ENCODE peak calls at places on chromosomes 6 and 20, in four cellular contexts. F, D, L and C are unnamed samples.

GRCh38 chr20:14997791-14998190 is 660.4 kb upstream of the FLRT3 start:
- DNase-seq in L (no peak), D (no peak), F (no peak), C (no peak)

GRCh38 chr6:1612902-1613301 is 3.2 kb downstream of the FOXC1 start:
- DNase-seq in D (no peak), L (no peak), F (no peak), C (no peak)

GRCh38 chr6:41367700-41368099 is 32.3 kb downstream of the NCR2 start:
- DNase-seq in F (peak), D (no peak), L (no peak), C (peak)

GRCh38 chr6:56759521-56759920 is 116.8 kb upstream of the DST start:
- DNase-seq in F (no peak), D (no peak), L (no peak), C (no peak)

GRCh38 chr6:108726726-108727339 is 121.4 kb upstream of the ARMC2 start:
- DNase-seq in L (no peak), F (no peak), D (no peak), C (no peak)

GRCh38 chr6:20134613-20135012 is 77.7 kb downstream of the MBOAT1 start:
- DNase-seq in F (no peak), L (no peak), D (no peak), C (no peak)

GRCh38 chr6:166490671-166491500 is 95.6 kb downstream of the RAMACL start:
- DNase-seq in L (no peak), D (no peak), F (no peak), C (no peak)

GRCh38 chr20:57547250-57547649 is 13.7 kb upstream of the PCK1 start:
- DNase-seq in D (no peak), L (no peak), F (no peak), C (no peak)

GRCh38 chr20:63945921-63946920 is 10.0 kb downstream of the UCKL1 start:
- DNase-seq in D (no peak), F (no peak), L (no peak), C (no peak)

GRCh38 chr6:13302751-13303667 is 25.3 kb downstream of the TBC1D7 start:
- DNase-seq in D (peak), F (no peak), L (peak), C (no peak)

GRCh38 chr6:27662770-27663169 is 189.9 kb upstream of the ZNF184 start:
- DNase-seq in D (no peak), L (no peak), F (no peak), C (no peak)

GRCh38 chr6:140779341-140779740 is 1353.4 kb upstream of the GJE1 start:
- DNase-seq in D (no peak), F (no peak), L (no peak), C (no peak)

GRCh38 chr6:119346450-119346849 is 3.1 kb downstream of the MAN1A1 start:
- DNase-seq in F (no peak), D (no peak), L (no peak), C (no peak)

GRCh38 chr20:17688965-17689364 is 6.9 kb upstream of the RRBP1 start:
- DNase-seq in L (no peak), D (no peak), F (no peak), C (peak)

GRCh38 chr20:59988141-59988540 is 29.9 kb downstream of the CDH26 start:
- DNase-seq in F (no peak), L (peak), D (peak), C (no peak)

GRCh38 chr6:118371955-118372354 is 176.1 kb upstream of the PLN start:
- DNase-seq in F (no peak), L (no peak), D (no peak), C (no peak)

GRCh38 chr20:45293041-45294002 is 13.3 kb upstream of the RBPJL start:
- DNase-seq in L (peak), D (peak), F (peak), C (peak)

GRCh38 chr6:155260686-155261085 is 3.1 kb upstream of the CLDN20 start:
- DNase-seq in L (no peak), D (no peak), F (no peak), C (no peak)

GRCh38 chr6:156794963-156795362 is 17.8 kb downstream of the ARID1B start:
- DNase-seq in F (no peak), L (no peak), D (no peak), C (no peak)

GRCh38 chr6:96015321-96015790 is 418 bp upstream of the FUT9 start:
- DNase-seq in D (no peak), L (no peak), F (peak), C (no peak)

GRCh38 chr6:25312034-25312620 is 33.0 kb downstream of the CARMIL1 start:
- DNase-seq in F (no peak), D (no peak), L (no peak), C (no peak)

GRCh38 chr20:47360489-47361267 is 4.2 kb upstream of the ZMYND8 start:
- DNase-seq in L (peak), D (peak), F (peak), C (peak)

GRCh38 chr20:38144608-38145093 is 20.4 kb downstream of the TGM2 start:
- DNase-seq in F (no peak), L (no peak), D (no peak), C (no peak)

GRCh38 chr6:139881728-139882211 is 507.3 kb upstream of the CITED2 start:
- DNase-seq in D (no peak), L (no peak), F (peak), C (no peak)

GRCh38 chr6:127420558-127420957 is 38.6 kb downstream of the KIAA0408 start:
- DNase-seq in F (peak), D (peak), L (no peak), C (no peak)

GRCh38 chr6:15073344-15073789 is 172.5 kb upstream of the JARID2 start:
- DNase-seq in F (no peak), D (no peak), L (no peak), C (no peak)

GRCh38 chr6:143193571-143194094 is 132.9 kb downstream of the AIG1 start:
- DNase-seq in L (no peak), F (no peak), D (no peak), C (no peak)

GRCh38 chr20:39390186-39390585 is 428.0 kb downstream of the DHX35 start:
- DNase-seq in F (no peak), L (no peak), D (no peak), C (no peak)

GRCh38 chr6:134637847-134638438 is 312.0 kb downstream of the ALDH8A1 start:
- DNase-seq in L (no peak), F (no peak), D (no peak), C (no peak)

GRCh38 chr6:53244958-53245357 is 96.3 kb upstream of the GCM1 start:
- DNase-seq in L (peak), D (no peak), F (no peak), C (no peak)

GRCh38 chr6:31058128-31058894 is 48.0 kb downstream of the MUC22 start:
- DNase-seq in F (no peak), L (no peak), D (no peak), C (no peak)

GRCh38 chr6:30556714-30556963 is 350 bp upstream of the GNL1 start:
- DNase-seq in L (peak), D (peak), F (peak), C (no peak)

GRCh38 chr20:20084296-20084752 is 32.0 kb downstream of the CFAP61 start:
- DNase-seq in D (no peak), L (no peak), F (no peak), C (no peak)

GRCh38 chr6:170005680-170006470 is 254.5 kb downstream of the ERMARD start:
- DNase-seq in L (no peak), D (no peak), F (no peak), C (no peak)

GRCh38 chr6:170000071-170000843 is 248.8 kb downstream of the ERMARD start:
- DNase-seq in F (no peak), L (no peak), D (no peak), C (no peak)

GRCh38 chr6:170004585-170005210 is 253.3 kb downstream of the ERMARD start:
- DNase-seq in D (no peak), F (no peak), L (no peak), C (no peak)

GRCh38 chr6:169999367-169999766 is 247.9 kb downstream of the ERMARD start:
- DNase-seq in L (no peak), F (no peak), D (no peak), C (no peak)

GRCh38 chr6:170003027-170003426 is 251.6 kb downstream of the ERMARD start:
- DNase-seq in F (no peak), L (no peak), D (no peak), C (no peak)
- TF ChIP-seq CTCF in F (no peak), L (peak), D (no peak), C (no peak)

GRCh38 chr6:105001906-105002305 is 45.0 kb downstream of the LIN28B start:
- DNase-seq in F (no peak), L (no peak), D (no peak), C (no peak)

GRCh38 chr6:105001063-105001462 is 44.2 kb downstream of the LIN28B start:
- DNase-seq in D (no peak), L (no peak), F (no peak), C (no peak)

GRCh38 chr6:104995989-104996617 is 39.2 kb downstream of the LIN28B start:
- DNase-seq in D (no peak), L (no peak), F (no peak), C (no peak)
- TF ChIP-seq CTCF in D (no peak), L (peak), F (no peak), C (no peak)

GRCh38 chr6:74091794-74092157 is 395.8 kb downstream of the CD109 start:
- DNase-seq in D (no peak), L (no peak), F (no peak), C (no peak)

GRCh38 chr6:74096329-74096728 is 400.3 kb downstream of the CD109 start:
- DNase-seq in L (no peak), F (no peak), D (no peak), C (no peak)

GRCh38 chr6:74087898-74088297 is 391.9 kb downstream of the CD109 start:
- DNase-seq in F (no peak), D (no peak), L (no peak), C (no peak)

DNA sequence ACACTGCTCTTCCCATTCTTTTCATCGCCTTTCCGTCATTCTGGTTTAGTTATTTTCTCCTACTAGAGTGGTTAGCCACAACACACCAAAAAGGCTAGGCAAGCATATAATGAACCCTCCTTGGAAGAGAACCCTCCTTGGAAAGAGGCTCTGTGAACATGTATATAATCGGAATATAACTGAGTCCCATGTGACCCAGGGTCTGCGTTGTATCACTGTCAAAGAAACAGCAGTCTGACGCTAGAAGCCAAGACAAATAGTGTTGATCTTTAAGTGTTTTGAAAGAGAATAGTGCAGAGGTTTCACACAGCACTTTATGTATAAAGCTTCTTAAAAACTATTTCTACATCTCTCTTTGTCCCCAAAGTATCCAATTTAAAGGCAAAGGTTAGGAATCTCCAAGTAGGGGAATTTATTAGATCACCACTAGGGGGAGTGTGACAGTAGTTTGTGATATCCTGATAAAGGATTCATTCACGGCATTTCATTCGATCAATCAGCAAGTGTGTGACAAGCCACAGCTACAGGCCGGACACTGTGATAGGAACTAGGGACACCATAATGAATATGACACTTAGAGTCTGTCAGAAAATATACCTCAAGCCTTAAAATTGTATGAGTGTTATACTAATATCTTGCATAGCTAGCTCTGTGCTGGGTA is 395.3 kb downstream of the CD109 start:
- DNase-seq in D (no peak), L (no peak), F (peak), C (no peak)
- TF ChIP-seq CTCF in D (peak), L (peak), F (peak), C (peak)

GRCh38 chr6:131782764-131783163 is 25.1 kb upstream of the ENPP1 start:
- DNase-seq in L (no peak), F (no peak), D (no peak), C (no peak)
- TF ChIP-seq CTCF in L (no peak), F (no peak), D (no peak), C (no peak)

GRCh38 chr6:7529141-7529540 is 12.3 kb upstream of the DSP start:
- DNase-seq in L (no peak), F (no peak), D (no peak), C (no peak)

GRCh38 chr6:7522873-7523272 is 18.6 kb upstream of the DSP start:
- DNase-seq in D (no peak), F (no peak), L (no peak), C (no peak)

GRCh38 chr6:7528565-7528964 is 12.9 kb upstream of the DSP start:
- DNase-seq in L (no peak), F (no peak), D (no peak), C (no peak)

GRCh38 chr6:7523922-7524321 is 17.5 kb upstream of the DSP start:
- DNase-seq in F (no peak), D (no peak), L (no peak), C (no peak)

GRCh38 chr6:7526755-7527154 is 14.7 kb upstream of the DSP start:
- DNase-seq in L (no peak), F (no peak), D (no peak), C (no peak)
- TF ChIP-seq CTCF in L (no peak), F (no peak), D (no peak), C (no peak)

GRCh38 chr6:141990840-141991239 is 141.9 kb upstream of the GJE1 start:
- DNase-seq in D (no peak), F (no peak), L (no peak), C (no peak)

GRCh38 chr6:141988327-141988726 is 144.4 kb upstream of the GJE1 start:
- DNase-seq in F (no peak), D (no peak), L (no peak), C (no peak)

GRCh38 chr6:141986457-141986856 is 146.3 kb upstream of the GJE1 start:
- DNase-seq in F (no peak), D (no peak), L (no peak), C (no peak)

GRCh38 chr6:141989706-141989959 is 143.1 kb upstream of the GJE1 start:
- DNase-seq in D (no peak), L (no peak), F (no peak), C (no peak)

DNA sequence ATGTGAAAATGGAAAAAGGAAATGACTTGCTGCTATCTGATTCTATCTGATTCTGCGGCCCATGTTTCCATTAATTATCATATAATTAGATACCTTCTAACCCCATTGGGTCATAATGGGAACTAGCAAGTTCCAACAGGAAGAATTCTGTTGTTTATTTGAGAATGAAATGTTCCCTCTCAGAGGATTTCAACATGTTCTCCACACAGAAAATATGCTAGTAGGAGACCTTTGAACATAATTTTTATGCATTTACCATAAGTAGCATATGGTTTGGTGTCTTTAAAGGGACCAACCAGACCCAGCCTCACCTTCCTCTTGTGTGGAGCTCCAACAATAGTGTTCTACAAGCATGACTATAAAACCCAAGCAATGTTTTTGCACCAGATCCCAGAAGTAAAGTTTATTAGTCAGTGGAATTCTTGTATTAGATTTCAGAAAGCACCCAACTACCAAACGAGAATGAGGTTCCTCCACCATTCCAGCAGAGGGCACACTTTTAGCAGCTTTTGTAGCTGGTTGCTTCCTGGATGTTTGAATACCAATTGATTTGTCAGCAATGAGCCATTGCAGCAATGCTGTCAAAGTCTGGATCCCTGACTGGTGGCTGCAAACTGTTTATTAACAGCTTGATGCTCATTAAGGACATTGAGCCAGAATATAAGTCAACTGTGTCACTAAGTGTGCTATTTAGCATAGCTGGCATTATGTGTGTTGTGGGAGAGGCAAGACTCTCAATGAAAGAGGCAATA is 143.6 kb upstream of the GJE1 start:
- DNase-seq in D (no peak), F (peak), L (no peak), C (no peak)
- TF ChIP-seq CTCF in D (peak), F (peak), L (peak), C (peak)

DNA sequence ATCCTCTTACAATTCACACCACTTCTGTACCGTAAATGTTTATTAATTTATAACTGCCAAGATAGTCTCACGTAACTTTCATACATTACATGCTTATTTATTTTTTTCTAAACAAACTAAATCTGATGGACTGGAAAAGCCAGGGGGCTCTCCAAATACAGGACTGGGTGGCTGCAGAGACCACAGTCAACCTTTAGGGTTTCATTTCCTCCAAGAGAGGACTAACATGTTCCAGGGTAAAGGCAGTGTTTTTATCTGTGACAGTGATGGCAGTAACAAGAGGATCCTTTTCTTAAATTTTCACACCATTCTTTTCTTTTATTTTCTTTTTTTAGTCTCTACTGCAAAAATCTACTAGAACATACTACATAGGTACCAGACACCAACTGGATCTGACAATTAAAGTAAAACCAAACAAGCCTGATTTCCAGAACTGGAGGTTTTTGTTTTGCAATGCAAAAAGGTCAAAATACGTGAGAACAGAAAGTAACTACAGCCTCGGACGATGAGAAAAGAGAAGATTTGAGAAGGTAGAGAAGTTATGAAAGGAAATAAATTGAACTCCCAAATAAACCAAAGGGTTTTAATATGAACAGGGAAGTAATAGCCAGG is 1.2 kb downstream of the LMBRD1 start:
- DNase-seq in L (no peak), F (no peak), D (no peak), C (no peak)
- TF ChIP-seq CTCF in L (no peak), F (no peak), D (no peak), C (no peak)

DNA sequence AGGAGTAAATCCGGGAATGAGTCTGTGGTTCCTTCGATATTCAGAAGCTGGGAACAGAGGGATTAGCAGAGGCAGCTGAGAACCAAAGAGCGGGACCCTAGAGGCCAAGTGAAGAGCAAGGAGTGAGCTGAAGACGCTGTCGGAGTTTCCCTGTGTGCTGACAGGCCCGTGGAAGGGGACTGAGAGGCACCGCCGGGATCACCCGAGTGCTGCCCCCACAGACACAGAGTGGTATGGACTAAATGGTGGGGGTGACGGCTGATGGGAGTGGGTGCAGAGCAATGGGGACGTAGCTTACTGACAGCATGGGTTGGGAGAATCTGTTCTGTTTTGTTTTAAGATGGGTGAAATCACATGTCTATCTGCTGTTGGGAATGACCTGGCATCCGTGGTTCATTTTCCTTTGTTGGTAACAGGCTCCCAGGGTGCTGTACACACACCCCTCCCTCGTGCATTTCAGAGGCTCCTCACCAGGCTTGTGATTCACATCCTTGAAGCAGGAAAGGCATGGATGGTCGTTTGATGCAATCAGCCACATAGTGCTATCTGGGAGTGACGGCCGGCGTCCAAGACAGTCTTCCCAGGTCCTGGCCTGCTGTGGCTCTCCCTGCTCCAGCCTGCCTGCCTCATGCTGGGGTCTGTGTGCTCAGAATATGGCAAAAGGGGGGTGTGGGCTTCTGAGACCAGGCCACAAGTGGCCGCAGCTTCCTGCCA is 97.4 kb downstream of the THBS2 start:
- DNase-seq in L (no peak), F (no peak), D (no peak), C (no peak)
- TF ChIP-seq CTCF in L (no peak), F (no peak), D (no peak), C (no peak)